ENCODE peak calls at places on chromosomes 16 and 17, in ten cellular contexts. E is heart right ventricle, I is PC-3, D is mesendoderm, W is ascending aorta, C is SJCRH30, B is Panc1, N is gastrocnemius medialis, P is IMR-90, Z is transverse colon. M is an unnamed sample.

GRCh38 chr17:64005734-64006167 is 7.6 kb downstream of the PRR29 start:
- DNase-seq in E (no peak), I (peak), D (no peak), W (no peak), C (peak), B (no peak), N (no peak), P (no peak), Z (peak), M (no peak)

GRCh38 chr16:56350491-56351405 is 74.6 kb downstream of the AMFR start:
- DNase-seq in E (no peak), I (no peak), D (no peak), W (no peak), C (no peak), B (no peak), N (no peak), P (no peak), Z (no peak), M (no peak)

GRCh38 chr17:15651001-15651582 is 31.6 kb upstream of the FBXW10B start:
- DNase-seq in E (peak), I (peak), D (no peak), W (no peak), C (peak), B (peak), N (no peak), P (no peak), Z (peak), M (no peak)

GRCh38 chr17:28717578-28718316 is at the start of gene RAB34:
- DNase-seq in E (peak), I (peak), D (peak), W (peak), C (peak), B (no peak), N (no peak), P (peak), Z (peak), M (peak)

GRCh38 chr17:18014006-18014405 is 25.0 kb downstream of the ATPAF2 start:
- DNase-seq in E (no peak), I (no peak), D (no peak), W (no peak), C (no peak), B (no peak), N (no peak), P (no peak), Z (no peak), M (no peak)

GRCh38 chr17:40557531-40558299 is 7.6 kb downstream of the CCR7 start:
- DNase-seq in E (peak), I (no peak), D (no peak), W (no peak), C (no peak), B (no peak), N (no peak), P (no peak), Z (no peak), M (peak)

GRCh38 chr16:69762843-69763556 is 868 bp downstream of the WWP2 start:
- DNase-seq in E (no peak), I (peak), D (peak), W (no peak), C (no peak), B (no peak), N (no peak), P (peak), Z (peak), M (no peak)

GRCh38 chr16:85529489-85530369 is 83.4 kb upstream of the GSE1 start:
- DNase-seq in E (peak), I (no peak), D (no peak), W (no peak), C (no peak), B (no peak), N (no peak), P (no peak), Z (no peak), M (no peak)

GRCh38 chr16:81061307-81061640 is 15.8 kb downstream of the C16orf46 start:
- DNase-seq in E (no peak), I (no peak), D (no peak), W (no peak), C (no peak), B (no peak), N (no peak), P (no peak), Z (no peak), M (no peak)

DNA sequence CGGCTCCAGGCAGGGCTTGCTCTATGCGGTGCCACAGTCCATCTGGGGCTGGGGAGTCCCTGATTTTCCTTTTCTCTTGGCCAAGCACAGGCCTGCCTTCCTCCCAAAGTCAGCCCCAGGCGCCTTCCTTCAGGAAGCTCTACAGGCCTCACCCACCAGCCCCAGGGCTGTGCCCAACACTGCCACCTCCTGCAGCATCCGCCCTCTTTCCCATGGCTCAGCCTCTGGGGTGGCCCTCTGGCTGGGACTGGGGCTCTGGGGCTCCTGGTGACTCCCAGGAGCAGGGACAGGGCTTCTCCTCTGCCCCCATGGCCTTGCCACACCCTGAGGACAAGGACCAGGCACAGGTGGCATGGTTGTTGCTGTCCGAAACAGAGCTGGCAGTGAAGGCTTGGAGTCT is 817 bp downstream of the ITGB4 start:
- DNase-seq in E (no peak), I (peak), D (no peak), W (no peak), C (no peak), B (no peak), N (no peak), P (no peak), Z (peak), M (no peak)
- H3K27ac ChIP-seq in E (peak), I (peak), D (no peak), W (no peak), C (no peak), B (peak), N (peak), P (no peak), Z (peak), M (no peak)

GRCh38 chr16:18969050-18969854 is 14.5 kb upstream of the TMC7 start:
- DNase-seq in E (peak), I (peak), D (peak), W (peak), C (peak), B (no peak), N (peak), P (peak), Z (peak), M (peak)
- H3K4me3 ChIP-seq in E (no peak), I (peak), D (no peak), W (peak), C (peak), B (peak), N (peak), P (peak), Z (no peak), M (peak)

GRCh38 chr17:5047446-5047845 is 12.2 kb upstream of the SLC52A1 start:
- DNase-seq in E (no peak), I (no peak), D (no peak), W (no peak), C (no peak), B (no peak), N (no peak), P (no peak), Z (no peak), M (no peak)
- H3K27ac ChIP-seq in E (no peak), I (no peak), D (no peak), W (no peak), C (no peak), B (no peak), N (no peak), P (no peak), Z (peak), M (no peak)

GRCh38 chr17:14304222-14304844 is 3.5 kb downstream of the HS3ST3B1 start:
- DNase-seq in E (no peak), I (no peak), D (no peak), W (no peak), C (no peak), B (no peak), N (no peak), P (no peak), Z (no peak), M (no peak)
- H3K4me3 ChIP-seq in E (no peak), I (peak), D (peak), W (no peak), C (peak), B (no peak), N (no peak), P (peak), Z (no peak), M (no peak)

DNA sequence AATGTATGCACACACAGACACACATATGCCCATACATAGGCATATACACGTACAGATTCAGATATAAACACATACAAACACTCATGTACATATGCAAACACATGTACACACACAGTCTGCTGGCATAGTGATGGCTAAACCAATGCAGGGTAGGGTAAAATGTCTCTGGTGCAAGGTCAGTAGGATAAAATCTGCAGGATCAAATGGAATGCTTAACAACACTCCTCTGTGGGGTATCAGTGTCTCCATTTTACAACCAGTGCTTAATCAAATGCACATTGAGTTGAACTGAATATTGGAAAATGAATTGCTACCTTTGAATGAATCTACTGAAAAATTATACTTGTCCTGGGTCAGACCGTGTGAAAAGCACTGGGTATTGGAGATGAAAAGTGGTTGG is 314.6 kb downstream of the HAPSTR1 start:
- DNase-seq in E (no peak), I (no peak), D (no peak), W (no peak), C (no peak), B (no peak), N (no peak), P (no peak), Z (no peak), M (no peak)
- H3K27ac ChIP-seq in E (no peak), I (no peak), D (no peak), W (no peak), C (no peak), B (no peak), N (no peak), P (no peak), Z (no peak), M (no peak)

M was measured in tibial artery.